ENCODE peak calls at places on chromosome 1, in six cellular contexts. Z, P, L, Y, F and W are unnamed samples.

GRCh38 chr1:20095564-20096434 is 23.5 kb downstream of the PLA2G2D start:
- DNase-seq in Z (no peak), F (no peak), P (no peak), Y (no peak), L (no peak), W (no peak)

GRCh38 chr1:119163396-119163795 is 22.9 kb upstream of the WARS2 start:
- DNase-seq in F (no peak), L (no peak), Y (no peak), P (no peak), Z (no peak), W (no peak)

GRCh38 chr1:36323636-36324321 is at the start of gene EVA1B:
- DNase-seq in Y (peak), F (peak), P (no peak), Z (no peak), L (no peak), W (peak)

GRCh38 chr1:114154963-114155322 is 1.3 kb upstream of the SYT6 start:
- DNase-seq in P (no peak), F (no peak), Z (no peak), L (no peak), Y (no peak), W (no peak)

GRCh38 chr1:226800763-226801380 is 61.8 kb upstream of the ITPKB start:
- DNase-seq in P (no peak), Z (no peak), L (no peak), Y (no peak), F (no peak), W (no peak)

GRCh38 chr1:108068141-108068540 is 103.2 kb upstream of the VAV3 start:
- DNase-seq in Y (no peak), F (no peak), P (no peak), Z (no peak), L (no peak), W (no peak)

GRCh38 chr1:110380667-110381283 is 10.1 kb downstream of the SLC16A4 start:
- DNase-seq in Y (no peak), P (no peak), L (no peak), F (no peak), Z (no peak), W (no peak)

GRCh38 chr1:60227581-60228252 is 154.1 kb upstream of the C1orf87 start:
- DNase-seq in F (no peak), P (no peak), L (no peak), Y (no peak), Z (no peak), W (no peak)

GRCh38 chr1:113534875-113535274 is 144.6 kb downstream of the MAGI3 start:
- DNase-seq in F (no peak), P (no peak), Y (no peak), Z (no peak), L (no peak), W (no peak)

GRCh38 chr1:214439352-214440119 is 111.9 kb downstream of the PTPN14 start:
- DNase-seq in F (peak), P (no peak), L (no peak), Y (no peak), Z (no peak), W (peak)

GRCh38 chr1:155978973-155979429 is 654 bp upstream of the ARHGEF2 start:
- DNase-seq in F (peak), P (no peak), Z (no peak), Y (no peak), L (no peak), W (no peak)

GRCh38 chr1:246576709-246577032 is 10.4 kb downstream of the CNST start:
- DNase-seq in L (no peak), F (no peak), Z (no peak), P (no peak), Y (no peak), W (no peak)

GRCh38 chr1:31501505-31501904 is 74.8 kb upstream of the TINAGL1 start:
- DNase-seq in Z (no peak), P (no peak), L (no peak), Y (no peak), F (no peak), W (no peak)

GRCh38 chr1:59526240-59526639 is 229.3 kb downstream of the FGGY start:
- DNase-seq in Y (no peak), P (no peak), Z (no peak), L (no peak), F (no peak), W (no peak)

GRCh38 chr1:75796376-75797272 is at the start of gene MSH4:
- DNase-seq in F (no peak), P (no peak), Y (no peak), Z (no peak), L (no peak), W (no peak)

GRCh38 chr1:209062081-209062480 is 521.4 kb upstream of the CAMK1G start:
- DNase-seq in Z (no peak), L (no peak), P (no peak), F (no peak), Y (no peak), W (no peak)

GRCh38 chr1:56146449-56146848 is 432.9 kb downstream of the PLPP3 start:
- DNase-seq in P (no peak), Z (no peak), L (no peak), F (no peak), Y (no peak), W (no peak)

GRCh38 chr1:1954831-1955441 is 35.9 kb upstream of the TMEM52 start:
- DNase-seq in L (no peak), Y (no peak), F (no peak), Z (no peak), P (no peak), W (no peak)

GRCh38 chr1:17933991-17934390 is 173.6 kb upstream of the IGSF21 start:
- DNase-seq in Z (no peak), P (no peak), F (no peak), L (no peak), Y (no peak), W (peak)

GRCh38 chr1:151545542-151545941 is 5.4 kb downstream of the TUFT1 start:
- DNase-seq in Y (no peak), L (no peak), P (no peak), Z (no peak), F (no peak), W (no peak)

GRCh38 chr1:86708923-86709322 is 4.5 kb downstream of the SH3GLB1 start:
- DNase-seq in L (no peak), F (no peak), P (no peak), Y (no peak), Z (no peak), W (no peak)

GRCh38 chr1:244967159-244967558 is 102.8 kb upstream of the HNRNPU start:
- DNase-seq in L (no peak), Y (no peak), Z (no peak), F (no peak), P (no peak), W (no peak)

GRCh38 chr1:66333463-66334232 is 200.3 kb upstream of the SGIP1 start:
- DNase-seq in Z (no peak), L (no peak), Y (no peak), F (no peak), P (no peak), W (no peak)

GRCh38 chr1:2443285-2444137 is 31.1 kb upstream of the PEX10 start:
- DNase-seq in Z (no peak), F (peak), P (no peak), Y (peak), L (no peak), W (no peak)

GRCh38 chr1:114207635-114208034 is 54.0 kb upstream of the SYT6 start:
- DNase-seq in F (no peak), Z (no peak), P (no peak), Y (no peak), L (no peak), W (no peak)